ENCODE peak calls at places on chromosome 13, in five cellular contexts. Z is CD4-positive, alpha-beta T cell; A is NCI-H345; M is IMR-90; X is activated T-cell treated with anti-CD3 and anti-CD28 coated beads for 24 hours. P is an unnamed sample.

GRCh38 chr13:25570185-25570584 is 198.4 kb downstream of the ATP8A2 start:
- DNase-seq in A (no peak), M (no peak), X (no peak), Z (no peak), P (no peak)

GRCh38 chr13:59461411-59461810 is 702.3 kb downstream of the DIAPH3 start:
- DNase-seq in M (no peak), Z (no peak), A (no peak), X (no peak), P (no peak)

GRCh38 chr13:38830442-38831045 is 143.7 kb downstream of the FREM2 start:
- DNase-seq in Z (no peak), M (no peak), A (no peak), X (no peak), P (no peak)

GRCh38 chr13:20461481-20461859 is 64.2 kb downstream of the CRYL1 start:
- DNase-seq in M (peak; percentile 49), X (peak; percentile 25), A (no peak), Z (no peak), P (peak; percentile 20)

GRCh38 chr13:27403252-27403678 is 21.2 kb upstream of the GTF3A start:
- DNase-seq in Z (no peak), X (no peak), A (no peak), M (peak; percentile 65), P (peak; percentile 85)

GRCh38 chr13:84439108-84439507 is 556.8 kb upstream of the SLITRK1 start:
- DNase-seq in A (no peak), X (no peak), Z (no peak), M (peak; percentile 58), P (peak; percentile 73)

GRCh38 chr13:111304041-111304544 is 16.3 kb upstream of the TEX29 start:
- DNase-seq in Z (no peak), A (no peak), X (no peak), M (no peak), P (no peak)

GRCh38 chr13:37640499-37640898 is 41.9 kb upstream of the POSTN start:
- DNase-seq in X (no peak), Z (no peak), A (peak; percentile 11), M (peak; percentile 86), P (peak; percentile 75)

GRCh38 chr13:78121459-78122348 is 203.1 kb upstream of the EDNRB start:
- DNase-seq in A (peak; percentile 72), X (peak; percentile 9), M (peak; percentile 70), Z (no peak), P (peak; percentile 54)

GRCh38 chr13:28340272-28340793 is 154.6 kb downstream of the FLT1 start:
- DNase-seq in A (no peak), M (peak; percentile 66), Z (no peak), X (no peak), P (peak; percentile 92)

GRCh38 chr13:109331898-109332297 is 454.5 kb downstream of the IRS2 start:
- DNase-seq in X (no peak), A (peak; percentile 65), M (peak; percentile 89), Z (no peak), P (peak; percentile 34)

GRCh38 chr13:51125495-51126226 is 14.6 kb upstream of the C13orf42 start:
- DNase-seq in A (peak; percentile 50), Z (peak; percentile 5), X (peak; percentile 32), M (peak; percentile 54), P (peak; percentile 51)

GRCh38 chr13:106349080-106349841 is 186.2 kb downstream of the EFNB2 start:
- DNase-seq in X (no peak), A (peak; percentile 89), Z (no peak), M (peak; percentile 34), P (peak; percentile 11)

GRCh38 chr13:54449922-54450321 is 1421.3 kb downstream of the OLFM4 start:
- DNase-seq in X (no peak), Z (no peak), A (no peak), M (no peak), P (no peak)

GRCh38 chr13:24851546-24851945 is 87.6 kb downstream of the RNF17 start:
- DNase-seq in M (peak; percentile 61), Z (no peak), A (no peak), X (no peak), P (peak; percentile 16)

GRCh38 chr13:48437381-48437780 is 24.5 kb upstream of the LPAR6 start:
- DNase-seq in M (peak; percentile 45), Z (no peak), A (no peak), X (no peak), P (no peak)

GRCh38 chr13:24097667-24098066 is 62.9 kb upstream of the SPATA13 start:
- DNase-seq in Z (no peak), X (peak; percentile 8), M (no peak), A (no peak), P (no peak)

GRCh38 chr13:53138369-53139036 is 109.9 kb downstream of the OLFM4 start:
- DNase-seq in A (no peak), M (peak; percentile 35), X (no peak), Z (no peak), P (peak; percentile 63)

GRCh38 chr13:33940898-33941297 is 122.9 kb downstream of the RFC3 start:
- DNase-seq in M (peak; percentile 4), Z (no peak), A (no peak), X (no peak), P (peak; percentile 4)

GRCh38 chr13:59483441-59484116 is 680.1 kb downstream of the DIAPH3 start:
- DNase-seq in A (no peak), X (no peak), M (peak; percentile 17), Z (no peak), P (no peak)

GRCh38 chr13:49559006-49559405 is 26.4 kb downstream of the RCBTB1 start:
- DNase-seq in M (no peak), A (no peak), X (no peak), Z (no peak), P (no peak)

GRCh38 chr13:103815619-103816018 is 749.4 kb upstream of the SLC10A2 start:
- DNase-seq in A (no peak), M (no peak), X (no peak), Z (no peak), P (no peak)

GRCh38 chr13:34750078-34750703 is 191.9 kb upstream of the NBEA start:
- DNase-seq in Z (no peak), A (peak; percentile 72), M (no peak), X (no peak), P (no peak)

GRCh38 chr13:101681834-101682233 is 229.4 kb downstream of the ITGBL1 start:
- DNase-seq in X (no peak), A (no peak), Z (no peak), M (peak; percentile 28), P (peak; percentile 2)

GRCh38 chr13:44470623-44471562 is 97.3 kb downstream of the SERP2 start:
- DNase-seq in A (peak; percentile 6), M (peak; percentile 40), Z (no peak), X (no peak), P (peak; percentile 34)

GRCh38 chr13:99382428-99383133 is 75.4 kb upstream of the GPR183 start:
- DNase-seq in X (no peak), Z (peak; percentile 58), M (no peak), A (no peak), P (no peak)

P was measured in EL.